ENCODE peak calls at places on chromosomes 3 and 15, in four cellular contexts. T is CD8-positive, alpha-beta T cell; G is heart right ventricle; Z is Peyer's patch. S is an unnamed sample.

GRCh38 chr3:143835312-143835711 is 13.0 kb downstream of the SLC9A9 start:
- DNase-seq in T (no peak), G (no peak), Z (no peak), S (no peak)

GRCh38 chr3:64187065-64187959 is 38.0 kb downstream of the PRICKLE2 start:
- DNase-seq in T (no peak), G (peak; percentile 75), Z (no peak), S (peak; percentile 98)

GRCh38 chr3:113496924-113497323 is 18.0 kb downstream of the SPICE1 start:
- DNase-seq in T (no peak), G (no peak), Z (no peak), S (no peak)

GRCh38 chr15:50828610-50829206 is 63.2 kb upstream of the SPPL2A start:
- DNase-seq in T (no peak), G (no peak), Z (no peak), S (peak; percentile 88)

GRCh38 chr3:169362261-169362660 is 301.3 kb downstream of the MECOM start:
- DNase-seq in T (no peak), G (no peak), Z (no peak), S (no peak)

GRCh38 chr3:146131616-146132410 is 29.2 kb downstream of the PLOD2 start:
- DNase-seq in T (no peak), G (no peak), Z (no peak), S (peak; percentile 73)

GRCh38 chr15:63600001-63600645 is 2.9 kb downstream of the FBXL22 start:
- DNase-seq in T (no peak), G (no peak), Z (no peak), S (no peak)

GRCh38 chr15:52527898-52528464 is 699 bp downstream of the MYO5A start:
- DNase-seq in T (peak; percentile 51), G (peak; percentile 10), Z (peak; percentile 56), S (no peak)

DNA sequence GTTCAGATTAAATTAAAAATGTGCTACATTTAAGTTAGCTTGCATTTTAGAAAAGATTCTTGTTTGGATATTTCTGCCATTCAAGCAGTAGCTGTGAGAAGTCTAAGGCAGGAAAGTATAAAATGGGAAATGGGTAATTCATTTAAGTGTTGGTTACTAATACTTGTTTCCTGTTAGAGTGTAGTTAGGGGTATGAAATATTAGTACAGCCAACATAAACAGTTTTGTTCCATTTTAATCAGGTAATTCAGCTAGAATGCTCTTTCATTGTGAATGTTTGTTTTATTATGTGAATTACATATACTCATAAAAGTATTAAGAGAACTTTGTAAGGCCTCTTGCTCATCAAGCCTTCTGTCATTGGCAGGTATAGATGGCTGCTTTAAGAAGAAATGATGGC is 19.9 kb downstream of the TATDN2 start:
- DNase-seq in T (no peak), G (no peak), Z (no peak), S (no peak)
- H3K36me3 ChIP-seq in T (peaks cover 38% of the 10 kb centered on the region), G (peaks cover 60% of the 10 kb centered on the region), Z (no peaks in the 10 kb centered on the region), S (no peaks in the 10 kb centered on the region)

DNA sequence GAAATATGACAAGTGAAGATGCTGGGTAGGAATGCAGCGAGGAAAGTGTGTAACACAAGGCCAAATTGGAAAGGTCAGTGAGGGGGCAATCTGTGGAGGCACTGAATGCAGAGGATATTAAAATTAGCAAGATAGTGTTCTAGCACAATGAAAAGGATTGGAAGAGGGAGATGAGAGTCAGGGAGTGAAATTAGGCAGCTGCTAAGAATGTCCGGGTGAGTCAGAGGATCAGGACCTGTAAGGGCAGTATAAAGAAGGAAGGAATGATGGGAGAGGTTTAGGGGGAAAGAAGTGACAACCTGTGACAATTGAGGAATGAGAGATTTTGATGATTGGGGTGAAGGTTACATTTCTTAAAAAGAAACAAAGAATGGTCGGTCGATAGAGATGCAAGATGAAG is 103.5 kb downstream of the UBE3A start:
- DNase-seq in T (no peak), G (no peak), Z (no peak), S (no peak)
- H3K36me3 ChIP-seq in T (peaks cover 9% of the 10 kb centered on the region), G (peaks cover 52% of the 10 kb centered on the region), Z (no peaks in the 10 kb centered on the region), S (peaks cover 1% of the 10 kb centered on the region)

GRCh38 chr3:47082519-47082918 is 81.4 kb downstream of the SETD2 start:
- DNase-seq in T (no peak), G (no peak), Z (no peak), S (no peak)
- H3K36me3 ChIP-seq in T (peaks cover 26% of the 10 kb centered on the region), G (peaks cover 94% of the 10 kb centered on the region), Z (no peaks in the 10 kb centered on the region), S (peaks cover 3% of the 10 kb centered on the region)

DNA sequence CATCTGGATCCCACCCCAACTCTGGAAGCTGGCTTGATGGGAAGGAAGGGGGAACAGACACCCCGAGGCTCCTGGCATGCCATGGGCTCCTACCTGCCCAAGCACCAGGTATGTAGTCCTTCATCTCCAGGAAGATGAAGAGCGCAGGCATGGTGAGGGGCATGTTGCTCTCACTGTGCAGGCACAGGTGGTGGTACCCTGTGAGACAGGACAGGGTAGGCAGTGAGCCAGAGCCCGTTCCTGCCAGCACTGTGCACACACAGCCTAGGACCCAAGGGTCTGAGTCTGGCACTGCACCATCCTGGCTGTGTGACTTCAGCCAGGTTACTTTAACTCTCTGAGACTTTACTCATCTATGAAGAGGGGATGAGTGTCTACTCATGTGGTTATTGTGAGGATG is 9.4 kb upstream of the ANKRD63 start:
- DNase-seq in T (no peak), G (no peak), Z (no peak), S (no peak)
- H3K36me3 ChIP-seq in T (peaks cover 17% of the 10 kb centered on the region), G (no peaks in the 10 kb centered on the region), Z (no peaks in the 10 kb centered on the region), S (no peaks in the 10 kb centered on the region)

GRCh38 chr15:41078125-41078524 is 38.0 kb downstream of the INO80 start:
- DNase-seq in T (no peak), G (no peak), Z (no peak), S (no peak)

GRCh38 chr15:41085029-41085428 is 31.1 kb downstream of the INO80 start:
- DNase-seq in T (no peak), G (no peak), Z (no peak), S (no peak)

GRCh38 chr15:41080144-41080543 is 35.9 kb downstream of the INO80 start:
- DNase-seq in T (no peak), G (no peak), Z (no peak), S (no peak)

GRCh38 chr15:41079717-41080116 is 36.4 kb downstream of the INO80 start:
- DNase-seq in T (no peak), G (no peak), Z (peak; percentile 51), S (peak; percentile 9)
- H3K36me3 ChIP-seq in T (peaks cover 44% of the 10 kb centered on the region), G (peaks cover 100% of the 10 kb centered on the region), Z (no peaks in the 10 kb centered on the region), S (peaks cover 1% of the 10 kb centered on the region)

S was measured in kidney epithelial cell.